ENCODE peak calls at places on chromosomes 16 and 17, in four cellular contexts. V, J, P and X are unnamed samples.

GRCh38 chr17:63697341-63698286 is 2.3 kb downstream of the LIMD2 start:
- DNase-seq in V (peak; percentile 69), J (no peak), P (peak; percentile 73), X (no peak)

GRCh38 chr16:67181346-67181745 is 2.4 kb downstream of the MATCAP1 start:
- DNase-seq in V (no peak), J (no peak), P (no peak), X (peak; percentile 75)

GRCh38 chr17:8153550-8153956 is 1.3 kb upstream of the PER1 start:
- DNase-seq in V (peak; percentile 98), J (no peak), P (peak; percentile 73), X (peak; percentile 90)

GRCh38 chr17:7478276-7479138 is 924 bp downstream of the ZBTB4 start:
- DNase-seq in V (peak; percentile 50), J (peak; percentile 42), P (peak; percentile 55), X (peak; percentile 63)

GRCh38 chr17:70060415-70060814 is 14.6 kb upstream of the KCNJ16 start:
- DNase-seq in V (no peak), J (no peak), P (peak; percentile 36), X (no peak)

GRCh38 chr17:50944902-50945720 is 79.0 kb upstream of the TOB1 start:
- DNase-seq in V (no peak), J (no peak), P (no peak), X (no peak)

GRCh38 chr17:74113952-74114351 is 89.5 kb upstream of the RPL38 start:
- DNase-seq in V (no peak), J (no peak), P (no peak), X (no peak)

GRCh38 chr16:79283578-79283977 is 317.0 kb downstream of the MAF start:
- DNase-seq in V (no peak), J (no peak), P (no peak), X (no peak)

GRCh38 chr17:39573447-39574298 is 34.0 kb downstream of the NEUROD2 start:
- DNase-seq in V (peak; percentile 81), J (peak; percentile 75), P (peak; percentile 67), X (peak; percentile 42)

GRCh38 chr16:58196898-58197313 is 1.0 kb downstream of the CSNK2A2 start:
- DNase-seq in V (no peak), J (no peak), P (no peak), X (no peak)

GRCh38 chr16:58200398-58200797 is 2.5 kb upstream of the CSNK2A2 start:
- DNase-seq in V (no peak), J (no peak), P (no peak), X (no peak)

GRCh38 chr16:58198739-58199411 is 969 bp upstream of the CSNK2A2 start:
- DNase-seq in V (no peak), J (no peak), P (no peak), X (no peak)

GRCh38 chr16:58197314-58198012 is 443 bp downstream of the CSNK2A2 start:
- DNase-seq in V (no peak), J (no peak), P (no peak), X (no peak)

DNA sequence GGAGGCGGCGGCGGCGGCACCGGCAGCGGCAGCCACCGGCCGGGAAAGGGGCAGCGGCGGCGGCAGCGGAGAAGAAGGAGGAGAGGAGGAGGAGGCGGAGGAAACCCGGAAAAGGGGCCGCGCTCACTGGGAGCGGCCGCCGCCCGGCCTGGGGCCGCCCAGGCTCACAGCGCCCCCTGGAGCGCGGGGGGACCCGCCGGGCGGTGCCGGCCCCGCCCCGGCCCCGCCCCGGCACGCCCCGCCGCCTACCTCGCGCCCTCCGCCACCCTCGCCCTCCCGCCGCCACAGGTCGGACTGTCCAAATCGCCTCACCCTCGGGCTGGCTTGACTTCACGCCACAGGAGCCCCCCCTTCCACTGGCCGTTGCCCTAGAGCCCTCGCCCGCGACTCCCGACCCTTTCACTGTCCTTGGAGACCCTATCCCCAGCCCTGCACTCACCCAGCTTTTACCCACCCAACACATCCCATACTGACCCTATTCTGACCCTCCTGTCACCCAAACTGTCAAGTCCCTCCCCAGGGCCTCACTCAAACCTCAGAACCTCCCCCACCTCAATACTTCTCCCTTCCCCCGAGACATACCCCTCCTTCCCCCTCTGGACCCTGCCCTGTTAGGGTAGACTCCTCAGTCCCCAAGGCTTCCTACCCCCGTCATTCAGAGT is at the start of gene CSNK2A2:
- DNase-seq in V (peak; percentile 72), J (peak; percentile 51), P (peak; percentile 75), X (peak; percentile 70)
- H3K27ac ChIP-seq in V (peak within 1 kb of the TSS; percentile 97), J (peak within 1 kb of the TSS; percentile 32), P (peak within 1 kb of the TSS; percentile 76), X (peak within 1 kb of the TSS; percentile 58)

DNA sequence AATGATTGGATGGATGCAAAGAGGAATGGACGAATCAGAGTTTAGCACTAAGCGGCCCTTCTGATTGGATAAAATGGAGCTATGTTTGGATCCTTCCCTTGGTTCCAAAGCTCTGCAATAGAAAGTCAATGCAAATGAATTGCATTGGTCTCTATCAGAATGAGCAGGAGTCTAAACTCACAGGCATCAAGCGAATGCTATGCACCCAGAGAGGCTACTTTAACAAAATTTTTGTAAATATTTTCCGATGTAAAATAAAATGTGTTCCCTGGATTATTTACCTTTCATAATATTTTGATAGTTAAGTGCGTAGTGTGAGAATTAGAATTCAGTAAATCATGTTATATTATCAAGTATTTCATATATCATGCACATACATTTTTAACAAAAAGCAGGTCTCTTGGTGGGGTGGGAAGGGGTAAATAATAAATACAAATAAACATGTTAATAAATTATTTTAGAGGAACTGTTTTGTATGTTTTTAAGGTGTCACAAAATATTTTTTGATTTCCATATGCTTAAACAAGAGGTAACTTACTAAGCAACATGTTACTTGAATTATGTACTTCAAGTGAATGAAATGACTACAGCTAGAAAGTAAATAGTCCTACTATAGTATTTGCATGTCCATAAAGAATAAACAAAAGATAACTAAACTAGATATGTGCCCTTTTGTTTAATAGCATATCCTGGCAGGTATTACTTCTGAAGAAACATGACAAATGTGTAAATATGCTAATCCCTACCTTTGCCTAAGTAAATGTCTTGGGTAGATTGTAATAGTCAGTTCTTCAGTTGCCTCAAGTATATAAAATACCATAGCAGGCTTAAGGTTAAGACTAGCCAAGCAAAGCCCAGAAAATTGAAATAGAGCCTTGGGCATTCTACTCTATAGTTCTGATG is 4.4 kb upstream of the UNK start:
- DNase-seq in V (no peak), J (no peak), P (no peak), X (no peak)
- TF ChIP-seq POLR2A in V (no peak), J (no peak), P (no peak), X (no peak)

GRCh38 chr16:46748775-46749705 is 896 bp upstream of the MYLK3 start:
- DNase-seq in V (no peak), J (no peak), P (no peak), X (no peak)
- H3K27ac ChIP-seq in V (no peak overlapping the region), J (no peak overlapping the region), P (no peak overlapping the region), X (no peak overlapping the region)

GRCh38 chr16:87202346-87202745 is 114.8 kb downstream of the C16orf95 start:
- DNase-seq in V (no peak), J (no peak), P (no peak), X (no peak)

GRCh38 chr16:87200637-87201036 is 116.6 kb downstream of the C16orf95 start:
- DNase-seq in V (no peak), J (no peak), P (no peak), X (no peak)

GRCh38 chr16:87201052-87201451 is 116.1 kb downstream of the C16orf95 start:
- DNase-seq in V (peak; percentile 56), J (no peak), P (no peak), X (peak; percentile 33)

GRCh38 chr16:87201777-87202176 is 115.4 kb downstream of the C16orf95 start:
- DNase-seq in V (no peak), J (no peak), P (no peak), X (no peak)

DNA sequence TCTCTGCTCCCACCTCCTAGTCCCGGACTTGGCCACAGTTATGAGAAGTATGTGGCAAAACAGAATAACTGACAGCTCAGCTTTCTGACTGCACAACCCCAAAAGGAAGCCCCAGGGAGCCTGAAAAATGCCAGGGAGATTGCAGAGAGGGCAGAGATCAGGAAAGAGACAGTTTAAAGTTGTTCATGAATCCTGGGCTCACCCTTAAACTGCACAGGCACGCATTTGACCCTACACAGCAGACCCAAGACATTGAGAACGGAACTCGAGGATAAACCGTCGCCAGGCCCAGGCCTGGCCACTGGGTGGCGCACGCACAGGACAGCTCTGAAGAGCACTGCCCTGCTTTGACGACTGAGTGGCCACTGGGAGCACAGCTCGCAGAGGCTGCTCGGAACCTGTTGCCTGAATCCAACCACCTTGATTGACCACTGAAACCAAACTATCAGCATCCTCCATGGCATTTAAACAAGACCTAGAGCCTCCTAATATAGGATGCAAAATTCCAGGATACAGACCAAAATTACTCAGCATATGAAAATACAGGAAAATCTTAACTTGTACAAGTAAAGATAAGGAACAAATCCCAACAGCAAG is 114.0 kb downstream of the C16orf95 start:
- DNase-seq in V (peak; percentile 84), J (no peak), P (peak; percentile 54), X (no peak)
- TF ChIP-seq POLR2A in V (no peak), J (no peak), P (no peak), X (no peak)

DNA sequence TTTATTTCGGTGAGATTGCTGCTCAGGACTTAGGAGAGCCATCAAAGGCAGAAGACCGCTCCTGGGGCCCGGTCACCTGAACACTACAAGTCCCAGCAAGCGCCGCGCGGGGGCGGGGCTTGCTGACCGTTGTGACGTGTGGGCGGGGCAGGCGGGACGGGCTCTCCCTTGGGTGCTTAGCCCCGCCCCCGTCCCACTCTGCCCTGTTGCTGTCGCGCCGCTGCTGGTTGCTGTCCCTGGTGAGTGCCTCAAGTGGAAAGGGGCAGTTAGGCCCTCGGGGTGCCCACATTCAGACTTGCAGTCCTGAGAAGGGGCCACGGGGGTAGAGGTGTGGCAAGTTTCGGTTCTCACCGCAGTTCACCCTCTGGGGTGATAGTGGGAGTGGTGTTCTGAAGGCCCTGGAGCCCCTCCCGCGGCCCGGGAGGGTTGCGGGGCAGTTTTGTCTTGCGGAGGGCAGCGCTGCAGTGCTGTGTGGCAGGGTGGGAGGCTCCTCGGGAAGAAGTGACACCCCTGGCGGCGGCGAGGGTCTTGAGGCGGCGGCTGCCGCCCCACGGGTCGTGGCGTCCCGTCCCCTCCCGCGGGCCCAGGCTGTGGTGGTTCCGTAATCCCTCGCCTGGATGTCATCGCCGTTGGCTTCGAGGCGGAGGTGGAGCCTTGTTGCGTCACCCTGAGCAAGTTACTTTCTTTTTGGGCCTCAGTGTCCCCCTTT is at the start of gene CALCOCO2:
- DNase-seq in V (peak; percentile 96), J (peak; percentile 95), P (peak; percentile 97), X (peak; percentile 92)
- H3K27ac ChIP-seq in V (peak within 1 kb of the TSS; percentile 88), J (peak within 1 kb of the TSS; percentile 95), P (peak within 1 kb of the TSS; percentile 95), X (peak within 1 kb of the TSS; percentile 90)

GRCh38 chr16:55528974-55529373 is 20.1 kb downstream of the LPCAT2 start:
- DNase-seq in V (no peak), J (no peak), P (no peak), X (no peak)

GRCh38 chr16:55530316-55530856 is 21.5 kb downstream of the LPCAT2 start:
- DNase-seq in V (no peak), J (no peak), P (no peak), X (no peak)

GRCh38 chr16:55526448-55526847 is 17.6 kb downstream of the LPCAT2 start:
- DNase-seq in V (no peak), J (no peak), P (no peak), X (no peak)

GRCh38 chr16:55532227-55532626 is 23.4 kb downstream of the LPCAT2 start:
- DNase-seq in V (no peak), J (no peak), P (no peak), X (no peak)

GRCh38 chr16:55527885-55528284 is 19.0 kb downstream of the LPCAT2 start:
- DNase-seq in V (no peak), J (no peak), P (no peak), X (no peak)
- TF ChIP-seq POLR2A in V (no peak), J (no peak), P (no peak), X (no peak)

GRCh38 chr17:869067-869466 is 86.9 kb downstream of the MRM3 start:
- DNase-seq in V (no peak), J (no peak), P (peak; percentile 33), X (peak; percentile 89)
- H3K27ac ChIP-seq in V (peak overlapping the region; percentile 20), J (peak overlapping the region; percentile 77), P (peak overlapping the region; percentile 86), X (peak overlapping the region; percentile 88)